ENCODE peak calls at places on chromosome 5, in nine cellular contexts. A is tibial artery; S is CD8-positive, alpha-beta memory T cell; T is mesendoderm; N is AG04449; P is Panc1; D is CD8-positive, alpha-beta T cell; M is A549; V is NB4. B is an unnamed sample.

GRCh38 chr5:170471551-170472212 is 32.1 kb upstream of the KCNIP1 start:
- DNase-seq in T (no peak), D (no peak), P (no peak), N (no peak), S (no peak), V (peak), M (no peak), A (no peak), B (no peak)

GRCh38 chr5:107806271-107806670 is 135.5 kb upstream of the EFNA5 start:
- DNase-seq in N (no peak), S (no peak), A (no peak), P (no peak), T (no peak), D (no peak), V (no peak), M (no peak), B (no peak)

GRCh38 chr5:69493235-69493925 is 790 bp downstream of the OCLN start:
- DNase-seq in S (no peak), D (no peak), T (peak), P (no peak), V (peak), A (no peak), M (peak), N (no peak), B (peak)

GRCh38 chr5:74685979-74686631 is 1.1 kb downstream of the HEXB start:
- DNase-seq in D (no peak), A (no peak), P (no peak), T (peak), N (no peak), M (no peak), V (peak), S (no peak), B (peak)

GRCh38 chr5:35803221-35803651 is 53.5 kb upstream of the IL7R start:
- DNase-seq in D (no peak), S (no peak), M (no peak), P (no peak), A (no peak), T (peak), V (no peak), N (no peak), B (peak)

GRCh38 chr5:76337949-76338589 is 65.0 kb upstream of the IQGAP2 start:
- DNase-seq in V (peak), M (peak), D (peak), P (peak), A (no peak), T (peak), S (peak), N (no peak), B (peak)

GRCh38 chr5:135222171-135222681 is 176.8 kb downstream of the MACROH2A1 start:
- DNase-seq in N (no peak), D (peak), T (no peak), P (no peak), M (no peak), A (peak), V (no peak), S (no peak), B (no peak)

GRCh38 chr5:177539411-177539810 is 15.0 kb downstream of the FAM193B start:
- DNase-seq in T (no peak), N (peak), S (no peak), V (no peak), A (no peak), M (no peak), P (no peak), D (no peak), B (peak)

GRCh38 chr5:31854181-31854624 is 215.3 kb downstream of the PDZD2 start:
- DNase-seq in A (no peak), D (no peak), P (no peak), S (no peak), M (no peak), V (no peak), N (no peak), T (peak), B (peak)

GRCh38 chr5:31855527-31855862 is 216.6 kb downstream of the PDZD2 start:
- DNase-seq in M (no peak), N (no peak), S (no peak), A (no peak), V (no peak), P (no peak), T (no peak), D (no peak), B (no peak)

GRCh38 chr5:31851290-31851689 is 212.4 kb downstream of the PDZD2 start:
- DNase-seq in M (no peak), S (no peak), V (no peak), A (no peak), D (no peak), N (no peak), T (no peak), P (no peak), B (no peak)

GRCh38 chr5:31854625-31855526 is 215.9 kb downstream of the PDZD2 start:
- DNase-seq in P (no peak), M (peak), S (no peak), A (peak), T (peak), V (no peak), D (no peak), N (no peak), B (no peak)

GRCh38 chr5:31853398-31854135 is 214.6 kb downstream of the PDZD2 start:
- DNase-seq in S (no peak), P (no peak), T (peak), D (no peak), V (no peak), N (no peak), A (no peak), M (no peak), B (no peak)
- H3K4me3 ChIP-seq in S (no peak), P (no peak), T (no peak), D (no peak), V (no peak), N (no peak), A (no peak), M (no peak), B (no peak)

GRCh38 chr5:96702503-96703383 is 40.6 kb downstream of the CAST start:
- DNase-seq in A (peak), N (no peak), P (peak), D (peak), T (peak), S (peak), V (peak), M (peak), B (peak)

GRCh38 chr5:96703985-96704384 is 41.8 kb downstream of the CAST start:
- DNase-seq in P (no peak), M (no peak), D (no peak), S (no peak), A (no peak), T (no peak), V (no peak), N (no peak), B (no peak)

GRCh38 chr5:96706433-96707111 is 44.4 kb downstream of the CAST start:
- DNase-seq in V (no peak), M (no peak), A (no peak), S (no peak), N (no peak), T (no peak), P (no peak), D (no peak), B (no peak)

GRCh38 chr5:96699186-96699820 is 37.1 kb downstream of the CAST start:
- DNase-seq in D (no peak), A (no peak), V (no peak), M (no peak), S (no peak), T (peak), N (no peak), P (no peak), B (peak)

DNA sequence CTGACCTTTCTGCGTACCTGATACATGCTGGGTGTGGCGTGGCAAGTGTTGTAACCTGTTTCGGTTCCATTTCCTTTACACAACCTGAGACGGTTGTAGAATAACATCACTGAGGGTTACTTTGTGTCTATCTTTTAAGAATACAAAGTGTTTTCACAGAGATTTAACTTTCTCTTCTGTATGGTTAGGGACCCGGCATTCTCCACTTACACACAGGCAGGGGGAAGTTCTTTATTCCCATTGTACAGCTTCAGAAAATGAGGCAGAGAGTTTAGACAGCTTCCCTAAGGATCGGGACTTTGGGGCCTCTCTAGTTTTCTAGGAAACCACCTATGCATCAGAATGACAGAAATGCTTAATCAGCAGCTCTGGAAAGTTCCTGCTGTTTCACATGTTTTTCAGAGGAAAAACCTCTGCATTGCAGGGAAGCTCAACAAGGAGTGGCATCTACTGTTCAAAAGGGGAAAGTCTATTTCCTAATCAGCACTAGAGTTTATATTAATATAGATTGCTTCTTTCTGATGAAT is 41.3 kb downstream of the CAST start:
- DNase-seq in T (no peak), N (no peak), P (no peak), V (no peak), S (no peak), A (no peak), M (no peak), D (no peak), B (peak)
- H3K4me3 ChIP-seq in T (peak), N (peak), P (peak), V (peak), S (peak), A (peak), M (peak), D (peak), B (peak)

GRCh38 chr5:81409845-81410369 is 16.0 kb upstream of the ACOT12 start:
- DNase-seq in V (no peak), S (no peak), M (no peak), D (no peak), P (no peak), T (no peak), N (no peak), A (no peak), B (no peak)
- H3K4me3 ChIP-seq in V (no peak), S (no peak), M (no peak), D (no peak), P (no peak), T (no peak), N (no peak), A (no peak), B (no peak)

GRCh38 chr5:73534971-73535370 is 30.5 kb downstream of the ANKRA2 start:
- DNase-seq in S (no peak), V (no peak), P (no peak), N (no peak), M (no peak), D (no peak), A (no peak), T (no peak), B (no peak)

GRCh38 chr5:73529081-73529480 is 30.8 kb downstream of the BTF3 start:
- DNase-seq in A (no peak), V (no peak), T (no peak), M (no peak), S (no peak), N (no peak), D (no peak), P (no peak), B (no peak)

GRCh38 chr5:73534001-73534547 is 31.4 kb downstream of the ANKRA2 start:
- DNase-seq in N (no peak), T (no peak), P (no peak), M (no peak), D (no peak), V (no peak), A (no peak), S (no peak), B (peak)

GRCh38 chr5:73531356-73531755 is 33.1 kb downstream of the BTF3 start:
- DNase-seq in S (no peak), T (no peak), P (no peak), D (no peak), M (no peak), A (no peak), N (no peak), V (no peak), B (no peak)

GRCh38 chr5:73532195-73532594 is 33.2 kb downstream of the ANKRA2 start:
- DNase-seq in A (no peak), T (no peak), D (no peak), V (no peak), N (no peak), M (no peak), S (no peak), P (no peak), B (no peak)
- H3K4me3 ChIP-seq in A (no peak), T (no peak), D (no peak), V (no peak), N (no peak), M (no peak), S (no peak), P (no peak), B (no peak)

DNA sequence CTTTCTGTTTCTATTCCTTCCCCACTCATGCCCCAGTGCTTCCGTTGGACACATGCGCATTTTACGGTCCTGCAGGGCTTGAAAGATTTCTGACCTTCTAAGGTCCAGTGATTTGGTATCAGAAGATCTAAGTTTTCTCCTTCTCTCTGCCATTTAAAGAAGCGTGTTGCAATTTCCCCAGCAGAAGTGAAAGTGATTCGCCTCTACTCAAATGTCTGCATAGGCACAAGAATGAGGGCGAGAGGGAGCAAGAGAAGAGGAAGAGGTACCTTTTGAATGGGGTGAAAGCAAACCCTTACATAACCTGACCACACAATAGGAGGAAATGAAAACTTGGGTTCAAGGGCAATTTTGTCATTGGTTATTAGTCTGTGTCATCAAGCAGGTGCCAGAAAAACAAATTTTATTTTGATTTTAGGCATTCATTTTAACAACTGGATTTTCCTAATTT is 31.7 kb upstream of the NR3C1 start:
- DNase-seq in M (no peak), A (no peak), N (no peak), S (peak), T (peak), P (no peak), V (peak), D (peak), B (no peak)
- H3K4me3 ChIP-seq in M (no peak), A (no peak), N (no peak), S (peak), T (no peak), P (no peak), V (peak), D (peak), B (no peak)

GRCh38 chr5:26482817-26483375 is 555.5 kb downstream of the CDH9 start:
- DNase-seq in A (no peak), N (no peak), D (no peak), S (no peak), V (peak), T (peak), M (peak), P (peak), B (peak)
- H3K4me3 ChIP-seq in A (peak), N (no peak), D (no peak), S (no peak), V (no peak), T (no peak), M (peak), P (peak), B (no peak)

GRCh38 chr5:115949096-115949495 is 13.2 kb upstream of the LVRN start:
- DNase-seq in M (no peak), A (no peak), S (no peak), V (no peak), N (no peak), T (no peak), D (no peak), P (no peak), B (peak)

GRCh38 chr5:115944501-115944900 is 17.8 kb upstream of the LVRN start:
- DNase-seq in N (no peak), S (no peak), T (no peak), P (no peak), V (no peak), M (no peak), D (no peak), A (no peak), B (no peak)

GRCh38 chr5:115946655-115947054 is 15.6 kb upstream of the LVRN start:
- DNase-seq in S (no peak), N (no peak), V (peak), M (peak), A (no peak), T (no peak), P (no peak), D (no peak), B (peak)

GRCh38 chr5:115948013-115948605 is 14.2 kb upstream of the LVRN start:
- DNase-seq in V (peak), A (no peak), P (no peak), S (no peak), M (no peak), T (no peak), D (no peak), N (no peak), B (peak)

DNA sequence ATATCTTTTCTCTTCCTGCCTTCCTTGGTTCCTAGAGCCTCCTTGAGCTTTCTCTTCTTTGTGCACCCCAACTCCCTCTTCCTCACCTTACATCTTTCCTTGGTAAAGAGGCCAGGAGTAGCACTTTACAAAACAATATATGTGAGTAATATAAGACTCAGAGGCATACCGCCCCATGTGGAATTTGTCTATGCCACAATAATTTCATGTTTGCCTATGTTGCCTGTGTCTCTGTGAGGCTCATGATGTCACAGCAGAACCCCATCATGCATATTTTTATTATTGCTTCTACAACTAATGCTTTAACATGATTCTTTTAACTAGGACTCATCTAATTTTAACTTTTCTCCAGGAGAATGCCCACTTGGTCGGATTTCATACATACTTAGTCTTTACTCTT is 15.0 kb upstream of the LVRN start:
- DNase-seq in D (no peak), S (no peak), T (no peak), P (no peak), N (no peak), A (no peak), V (no peak), M (no peak), B (peak)
- H3K4me3 ChIP-seq in D (no peak), S (no peak), T (no peak), P (no peak), N (no peak), A (no peak), V (no peak), M (no peak), B (no peak)